ENCODE peak calls at places on chromosomes 3 and 15, in four cellular contexts. One of them, this sample, is unnamed.
A peak's percentile ranks its signal among the peaks of the same experiment; 100 is the strongest.

GRCh38 chr15:40282144-40282869 is 557 bp downstream of the ANKRD63 start:
- DNase-seq in cardiac fibroblast: no peak
- DNase-seq in mesenteric fat pad: no peak
- DNase-seq in AG04450: no peak
- DNase-seq in this sample: no peak

GRCh38 chr3:141979050-141979671 is 102.7 kb downstream of the ATP1B3 start:
- DNase-seq in cardiac fibroblast: peak; percentile 76
- DNase-seq in mesenteric fat pad: no peak
- DNase-seq in AG04450: peak; percentile 26
- DNase-seq in this sample: peak; percentile 83

GRCh38 chr3:131616719-131617118 is 113.9 kb upstream of the MRPL3 start:
- DNase-seq in mesenteric fat pad: no peak
- DNase-seq in cardiac fibroblast: no peak
- DNase-seq in AG04450: no peak
- DNase-seq in this sample: no peak

GRCh38 chr15:85142324-85142723 is 160.7 kb downstream of the PDE8A start:
- DNase-seq in cardiac fibroblast: peak; percentile 53
- DNase-seq in AG04450: no peak
- DNase-seq in mesenteric fat pad: no peak
- DNase-seq in this sample: peak; percentile 58

GRCh38 chr3:52117537-52117936 is 36.7 kb downstream of the POC1A start:
- DNase-seq in cardiac fibroblast: no peak
- DNase-seq in AG04450: no peak
- DNase-seq in mesenteric fat pad: no peak
- DNase-seq in this sample: no peak

GRCh38 chr15:96252148-96252547 is 78.4 kb upstream of the NR2F2 start:
- DNase-seq in mesenteric fat pad: no peak
- DNase-seq in AG04450: no peak
- DNase-seq in cardiac fibroblast: no peak
- DNase-seq in this sample: no peak

GRCh38 chr15:42523331-42523730 is 25.3 kb downstream of the LRRC57 start:
- DNase-seq in cardiac fibroblast: no peak
- DNase-seq in AG04450: no peak
- DNase-seq in mesenteric fat pad: no peak
- DNase-seq in this sample: no peak

GRCh38 chr15:36458406-36458805 is 121.0 kb upstream of the CDIN1 start:
- DNase-seq in cardiac fibroblast: peak; percentile 23
- DNase-seq in AG04450: no peak
- DNase-seq in mesenteric fat pad: no peak
- DNase-seq in this sample: peak; percentile 68

GRCh38 chr3:106728315-106728821 is 648.9 kb upstream of the CCDC54 start:
- DNase-seq in cardiac fibroblast: peak; percentile 95
- DNase-seq in AG04450: peak; percentile 90
- DNase-seq in mesenteric fat pad: no peak
- DNase-seq in this sample: peak; percentile 99

GRCh38 chr3:128484404-128485282 is 8.4 kb downstream of the GATA2 start:
- DNase-seq in mesenteric fat pad: no peak
- DNase-seq in AG04450: no peak
- DNase-seq in cardiac fibroblast: no peak
- DNase-seq in this sample: no peak

GRCh38 chr3:8761866-8762265 is 7.5 kb downstream of the OXTR start:
- DNase-seq in cardiac fibroblast: no peak
- DNase-seq in mesenteric fat pad: peak; percentile 72
- DNase-seq in AG04450: no peak
- DNase-seq in this sample: no peak

GRCh38 chr3:139917226-139917785 is 17.7 kb upstream of the CLSTN2 start:
- DNase-seq in AG04450: no peak
- DNase-seq in mesenteric fat pad: no peak
- DNase-seq in cardiac fibroblast: no peak
- DNase-seq in this sample: no peak

GRCh38 chr3:24850245-24850644 is 355.6 kb upstream of the THRB start:
- DNase-seq in mesenteric fat pad: no peak
- DNase-seq in cardiac fibroblast: no peak
- DNase-seq in AG04450: no peak
- DNase-seq in this sample: no peak

GRCh38 chr15:100684591-100684990 is 82.2 kb downstream of the ASB7 start:
- DNase-seq in cardiac fibroblast: no peak
- DNase-seq in mesenteric fat pad: no peak
- DNase-seq in AG04450: no peak
- DNase-seq in this sample: no peak

GRCh38 chr3:155362808-155363689 is 69.6 kb upstream of the STRIT1 start:
- DNase-seq in cardiac fibroblast: no peak
- DNase-seq in mesenteric fat pad: no peak
- DNase-seq in AG04450: no peak
- DNase-seq in this sample: peak; percentile 59

GRCh38 chr3:32132121-32132520 is 25.7 kb downstream of the GPD1L start:
- DNase-seq in mesenteric fat pad: no peak
- DNase-seq in cardiac fibroblast: no peak
- DNase-seq in AG04450: no peak
- DNase-seq in this sample: no peak

GRCh38 chr3:9955067-9955502 is 2.9 kb upstream of the PRRT3 start:
- DNase-seq in mesenteric fat pad: peak; percentile 73
- DNase-seq in AG04450: no peak
- DNase-seq in cardiac fibroblast: peak; percentile 32
- DNase-seq in this sample: no peak

GRCh38 chr15:27495963-27496459 is 525.0 kb downstream of the GABRG3 start:
- DNase-seq in mesenteric fat pad: no peak
- DNase-seq in AG04450: no peak
- DNase-seq in cardiac fibroblast: no peak
- DNase-seq in this sample: no peak

GRCh38 chr3:57091471-57091870 is 31.0 kb downstream of the SPATA12 start:
- DNase-seq in AG04450: peak; percentile 68
- DNase-seq in mesenteric fat pad: no peak
- DNase-seq in cardiac fibroblast: peak; percentile 58
- DNase-seq in this sample: peak; percentile 74

GRCh38 chr3:43194490-43195115 is 88.7 kb upstream of the POMGNT2 start:
- DNase-seq in cardiac fibroblast: no peak
- DNase-seq in AG04450: no peak
- DNase-seq in mesenteric fat pad: no peak
- DNase-seq in this sample: no peak

GRCh38 chr3:133573054-133573628 is 345 bp upstream of the CDV3 start:
- DNase-seq in cardiac fibroblast: peak; percentile 100
- DNase-seq in mesenteric fat pad: peak; percentile 100
- DNase-seq in AG04450: peak; percentile 100
- DNase-seq in this sample: peak; percentile 100

GRCh38 chr15:42154576-42155355 is 1.7 kb downstream of the PLA2G4F start:
- DNase-seq in mesenteric fat pad: peak; percentile 65
- DNase-seq in AG04450: no peak
- DNase-seq in cardiac fibroblast: no peak
- DNase-seq in this sample: no peak

GRCh38 chr3:142947799-142948575 is 15.5 kb downstream of the PAQR9 start:
- DNase-seq in AG04450: no peak
- DNase-seq in cardiac fibroblast: no peak
- DNase-seq in mesenteric fat pad: no peak
- DNase-seq in this sample: no peak

GRCh38 chr15:39786444-39787056 is 3.9 kb upstream of the FSIP1 start:
- DNase-seq in cardiac fibroblast: peak; percentile 79
- DNase-seq in AG04450: peak; percentile 26
- DNase-seq in mesenteric fat pad: no peak
- DNase-seq in this sample: peak; percentile 81

GRCh38 chr3:4982773-4983738 is 3.8 kb downstream of the BHLHE40 start:
- DNase-seq in mesenteric fat pad: no peak
- DNase-seq in cardiac fibroblast: peak; percentile 40
- DNase-seq in AG04450: no peak
- DNase-seq in this sample: peak; percentile 50

GRCh38 chr3:142031575-142031974 is 117.8 kb downstream of the TFDP2 start:
- DNase-seq in AG04450: no peak
- DNase-seq in mesenteric fat pad: no peak
- DNase-seq in cardiac fibroblast: no peak
- DNase-seq in this sample: no peak

GRCh38 chr3:29384640-29385039 is 103.8 kb downstream of the RBMS3 start:
- DNase-seq in cardiac fibroblast: peak; percentile 79
- DNase-seq in AG04450: no peak
- DNase-seq in mesenteric fat pad: no peak
- DNase-seq in this sample: peak; percentile 79

GRCh38 chr3:149576071-149576564 is 81.7 kb downstream of the WWTR1 start:
- DNase-seq in mesenteric fat pad: no peak
- DNase-seq in AG04450: peak; percentile 90
- DNase-seq in cardiac fibroblast: peak; percentile 98
- DNase-seq in this sample: peak; percentile 98

GRCh38 chr3:107130089-107130700 is 247.0 kb upstream of the CCDC54 start:
- DNase-seq in AG04450: no peak
- DNase-seq in cardiac fibroblast: no peak
- DNase-seq in mesenteric fat pad: no peak
- DNase-seq in this sample: no peak

GRCh38 chr3:124273651-124274050 is 281.7 kb upstream of the ROPN1 start:
- DNase-seq in cardiac fibroblast: no peak
- DNase-seq in AG04450: no peak
- DNase-seq in mesenteric fat pad: no peak
- DNase-seq in this sample: no peak

This sample was measured in astrocyte of the spinal cord.